ENCODE peak calls at places on chromosomes 7 and 10, in nine cellular contexts. S, V, T, Y, O, Q, X, P and I are unnamed samples.

GRCh38 chr7:119256001-119256400 is 1017.0 kb upstream of the KCND2 start:
- DNase-seq in X (no peak), T (no peak), V (no peak), O (no peak), P (no peak), S (no peak), Y (no peak), Q (no peak), I (no peak)

GRCh38 chr10:48400850-48401220 is 94.4 kb downstream of the MAPK8 start:
- DNase-seq in O (no peak), T (no peak), P (no peak), Q (no peak), S (no peak), V (no peak), X (no peak), Y (no peak), I (no peak)

GRCh38 chr7:44937426-44937825 is 41.4 kb downstream of the MYO1G start:
- DNase-seq in V (no peak), Q (no peak), S (no peak), T (no peak), O (no peak), P (no peak), Y (no peak), X (no peak), I (no peak)

GRCh38 chr7:86644282-86645173 is 819 bp downstream of the GRM3 start:
- DNase-seq in O (peak), X (no peak), T (no peak), Y (no peak), Q (no peak), S (no peak), P (no peak), V (peak), I (no peak)

GRCh38 chr10:48523820-48524758 is 80.8 kb downstream of the ARHGAP22 start:
- DNase-seq in V (peak), Y (no peak), X (peak), T (peak), P (no peak), O (peak), S (no peak), Q (no peak), I (no peak)

GRCh38 chr7:50733552-50733951 is 49.1 kb downstream of the GRB10 start:
- DNase-seq in T (peak), V (no peak), S (no peak), P (no peak), X (peak), Y (no peak), Q (no peak), O (no peak), I (no peak)

GRCh38 chr7:12633589-12633988 is 53.8 kb upstream of the ARL4A start:
- DNase-seq in S (no peak), T (no peak), Q (no peak), P (no peak), Y (no peak), O (no peak), X (no peak), V (no peak), I (no peak)

GRCh38 chr10:36946598-36946997 is 178.8 kb upstream of the ANKRD30A start:
- DNase-seq in T (no peak), X (no peak), O (no peak), Q (no peak), Y (no peak), S (no peak), V (no peak), P (no peak), I (no peak)

GRCh38 chr10:132243646-132244045 is 56.9 kb downstream of the DPYSL4 start:
- DNase-seq in Q (no peak), X (no peak), S (no peak), Y (no peak), V (no peak), O (no peak), T (no peak), P (no peak), I (no peak)

GRCh38 chr7:75559355-75559986 is 67.4 kb downstream of the SPDYE5 start:
- DNase-seq in V (no peak), Q (no peak), S (no peak), P (no peak), O (peak), Y (no peak), X (peak), T (no peak), I (no peak)

GRCh38 chr10:100999742-101000601 is at the start of gene LZTS2:
- DNase-seq in S (no peak), X (no peak), V (no peak), T (no peak), Y (peak), P (no peak), O (peak), Q (no peak), I (no peak)

GRCh38 chr7:42753322-42753721 is 158.5 kb downstream of the C7orf25 start:
- DNase-seq in O (no peak), X (no peak), Y (no peak), V (no peak), T (no peak), S (no peak), Q (no peak), P (no peak), I (no peak)

GRCh38 chr10:70931168-70931805 is 42.9 kb upstream of the PCBD1 start:
- DNase-seq in Q (no peak), P (no peak), O (no peak), X (peak), T (peak), Y (no peak), S (no peak), V (no peak), I (no peak)